ENCODE peak calls at places on chromosomes 2 and 18, in ten cellular contexts. P is type B pancreatic cell, Y is choroid plexus epithelial cell, A is GM06990, U is mucosa of descending colon, B is pancreas, J is heart right ventricle, F is fibroblast of lung, I is heart left ventricle, E is WERI-Rb-1. T is an unnamed sample.

GRCh38 chr2:54457326-54458023 is 1.3 kb downstream of the SPTBN1 start:
- DNase-seq in P (peak; percentile 71), Y (no peak), A (peak; percentile 43), U (no peak), B (no peak), J (peak; percentile 56), F (peak; percentile 17), I (peak; percentile 57), E (peak; percentile 67), T (no peak)

GRCh38 chr2:237227190-237227988 is 141.7 kb downstream of the COPS8 start:
- DNase-seq in P (no peak), Y (peak; percentile 92), A (no peak), U (no peak), B (no peak), J (no peak), F (peak; percentile 91), I (no peak), E (no peak), T (no peak)

GRCh38 chr18:72089432-72089831 is 454.7 kb downstream of the CBLN2 start:
- DNase-seq in P (no peak), Y (no peak), A (no peak), U (no peak), B (no peak), J (no peak), F (no peak), I (no peak), E (no peak), T (no peak)

GRCh38 chr2:180012523-180012922 is 5.4 kb upstream of the CWC22 start:
- DNase-seq in P (no peak), Y (peak; percentile 88), A (no peak), U (no peak), B (no peak), J (no peak), F (peak; percentile 61), I (no peak), E (no peak), T (no peak)

GRCh38 chr2:213202006-213202405 is 50.6 kb upstream of the IKZF2 start:
- DNase-seq in P (no peak), Y (no peak), A (no peak), U (no peak), B (no peak), J (no peak), F (peak; percentile 45), I (no peak), E (no peak), T (no peak)

GRCh38 chr2:230410861-230411464 is 5.0 kb upstream of the SP100 start:
- DNase-seq in P (no peak), Y (no peak), A (no peak), U (no peak), B (no peak), J (no peak), F (no peak), I (peak; percentile 17), E (no peak), T (no peak)

GRCh38 chr2:101386599-101387150 is 628 bp downstream of the CREG2 start:
- DNase-seq in P (no peak), Y (no peak), A (no peak), U (no peak), B (peak; percentile 28), J (no peak), F (no peak), I (no peak), E (peak; percentile 39), T (no peak)

GRCh38 chr2:236291476-236291875 is 27.3 kb upstream of the ASB18 start:
- DNase-seq in P (no peak), Y (no peak), A (no peak), U (no peak), B (no peak), J (no peak), F (no peak), I (no peak), E (no peak), T (no peak)

GRCh38 chr2:36780231-36780808 is 83.8 kb downstream of the VIT start:
- DNase-seq in P (no peak), Y (peak; percentile 78), A (no peak), U (peak; percentile 36), B (no peak), J (no peak), F (peak; percentile 78), I (no peak), E (no peak), T (no peak)

GRCh38 chr2:197028633-197029032 is 102.1 kb upstream of the PGAP1 start:
- DNase-seq in P (no peak), Y (no peak), A (no peak), U (no peak), B (no peak), J (no peak), F (no peak), I (no peak), E (no peak), T (no peak)

GRCh38 chr18:41695441-41695840 is 259.6 kb upstream of the PIK3C3 start:
- DNase-seq in P (no peak), Y (peak; percentile 17), A (no peak), U (no peak), B (no peak), J (no peak), F (peak; percentile 32), I (no peak), E (no peak), T (no peak)

GRCh38 chr2:212423089-212423488 is 115.5 kb downstream of the ERBB4 start:
- DNase-seq in P (no peak), Y (no peak), A (no peak), U (no peak), B (no peak), J (no peak), F (no peak), I (no peak), E (no peak), T (no peak)

GRCh38 chr2:102063948-102064678 is 72.4 kb downstream of the IL1R2 start:
- DNase-seq in P (no peak), Y (peak; percentile 99), A (no peak), U (peak; percentile 73), B (peak; percentile 64), J (peak; percentile 71), F (peak; percentile 99), I (peak; percentile 93), E (no peak), T (no peak)

GRCh38 chr2:236998250-236998649 is 87.4 kb upstream of the COPS8 start:
- DNase-seq in P (no peak), Y (peak; percentile 28), A (no peak), U (no peak), B (no peak), J (no peak), F (peak; percentile 52), I (no peak), E (no peak), T (no peak)

GRCh38 chr2:24409700-24410556 is 49.6 kb upstream of the ITSN2 start:
- DNase-seq in P (no peak), Y (peak; percentile 84), A (peak; percentile 11), U (peak; percentile 72), B (no peak), J (no peak), F (peak; percentile 80), I (no peak), E (peak; percentile 45), T (no peak)

GRCh38 chr2:217713395-217714267 is 289.2 kb downstream of the TNS1 start:
- DNase-seq in P (peak; percentile 88), Y (peak; percentile 78), A (peak; percentile 34), U (peak; percentile 77), B (peak; percentile 78), J (peak; percentile 80), F (peak; percentile 68), I (peak; percentile 82), E (peak; percentile 87), T (peak; percentile 60)

DNA sequence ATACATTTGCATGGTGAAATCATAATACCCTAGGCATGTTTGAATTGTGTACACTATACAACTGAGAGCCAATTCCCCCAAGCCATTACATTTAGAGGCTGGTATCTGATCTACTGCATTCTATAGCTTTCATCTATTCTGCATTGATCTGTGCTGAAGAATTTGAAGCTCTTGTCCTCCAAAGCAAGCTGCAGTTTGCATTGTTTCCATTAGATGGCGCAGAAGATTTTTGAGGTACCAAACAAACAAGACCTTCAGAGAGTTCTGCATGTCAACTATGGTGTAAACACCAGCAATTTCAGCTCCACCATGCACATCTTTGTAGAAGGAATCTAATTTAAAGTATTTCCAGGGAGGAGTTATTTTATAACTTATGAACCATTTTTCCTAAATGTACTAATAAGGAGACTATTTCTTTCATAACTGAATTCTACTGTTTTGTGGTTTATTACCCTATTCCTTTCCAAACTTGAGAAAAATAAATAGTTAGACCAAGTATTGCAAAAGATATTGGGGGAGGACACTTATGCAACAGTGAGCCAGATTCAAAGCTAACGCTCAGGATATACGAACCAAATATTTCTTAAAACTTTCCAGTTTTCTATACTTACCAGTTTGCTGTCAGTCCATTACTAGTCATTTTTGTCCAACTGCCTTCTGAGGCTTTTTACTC is 761.8 kb upstream of the ACVR2A start:
- DNase-seq in P (no peak), Y (peak; percentile 90), A (peak; percentile 16), U (peak; percentile 87), B (no peak), J (no peak), F (peak; percentile 86), I (no peak), E (peak; percentile 53), T (peak; percentile 17)
- TF ChIP-seq CTCF in P (peak; percentile 92), Y (peak; percentile 90), A (peak; percentile 83), U (peak; percentile 93), B (peak; percentile 66), J (peak; percentile 72), F (peak; percentile 96), I (peak; percentile 82), E (peak; percentile 75), T (peak; percentile 85)

GRCh38 chr2:154370873-154371272 is 327.6 kb upstream of the KCNJ3 start:
- DNase-seq in P (no peak), Y (no peak), A (no peak), U (no peak), B (no peak), J (no peak), F (no peak), I (no peak), E (no peak), T (no peak)

DNA sequence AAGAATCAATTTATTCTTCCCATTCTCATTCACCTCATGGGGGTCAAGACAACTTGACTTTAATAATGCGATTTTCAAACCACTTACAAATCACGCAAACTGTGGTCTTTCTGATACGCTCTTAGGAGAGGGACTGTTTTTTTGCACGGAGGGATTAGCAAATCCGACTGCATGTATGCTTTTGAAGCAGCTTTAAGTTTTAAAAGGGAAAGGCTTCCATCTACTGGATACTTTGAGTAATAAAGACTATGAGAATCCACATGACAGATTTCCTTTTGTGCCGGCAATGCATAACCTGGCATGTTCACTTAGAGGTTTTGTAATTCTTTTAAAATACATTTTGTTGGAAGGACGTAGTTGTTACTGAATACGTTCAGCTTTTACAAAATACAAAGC is 322.9 kb upstream of the KCNJ3 start:
- DNase-seq in P (no peak), Y (peak; percentile 24), A (no peak), U (no peak), B (no peak), J (no peak), F (peak; percentile 81), I (no peak), E (peak; percentile 11), T (no peak)
- TF ChIP-seq CTCF in P (peak; percentile 78), Y (no peak), A (no peak), U (no peak), B (no peak), J (no peak), F (peak; percentile 40), I (peak; percentile 22), E (peak; percentile 7), T (no peak)

GRCh38 chr2:223779877-223780276 is 57.5 kb downstream of the AP1S3 start:
- DNase-seq in P (no peak), Y (peak; percentile 65), A (peak; percentile 59), U (peak; percentile 51), B (no peak), J (no peak), F (peak; percentile 42), I (no peak), E (peak; percentile 41), T (no peak)
- TF ChIP-seq CTCF in P (peak; percentile 60), Y (peak; percentile 54), A (peak; percentile 47), U (no peak), B (no peak), J (no peak), F (peak; percentile 31), I (no peak), E (peak; percentile 49), T (peak; percentile 33)

GRCh38 chr18:11163668-11164067 is 14.3 kb upstream of the PIEZO2 start:
- DNase-seq in P (no peak), Y (peak; percentile 35), A (peak; percentile 47), U (peak; percentile 29), B (no peak), J (peak; percentile 32), F (peak; percentile 28), I (no peak), E (no peak), T (no peak)
- TF ChIP-seq CTCF in P (peak; percentile 75), Y (peak; percentile 61), A (peak; percentile 76), U (no peak), B (peak; percentile 14), J (no peak), F (peak; percentile 63), I (peak; percentile 31), E (no peak), T (no peak)

T was measured in natural killer cell.